ENCODE peak calls at places on chromosomes 1 and 21, in seven cellular contexts. One of them, this sample, is unnamed.
A peak's percentile ranks its signal among the peaks of the same experiment; 100 is the strongest.

GRCh38 chr1:25700124-25700523 is 83.5 kb downstream of the MAN1C1 start:
- DNase-seq in NT2/D1: no peak
- DNase-seq in GM23248: peak; percentile 93
- DNase-seq in heart left ventricle: peak; percentile 78
- DNase-seq in OCI-LY7: no peak
- DNase-seq in uterus: peak; percentile 83
- DNase-seq in heart right ventricle: peak; percentile 82
- DNase-seq in this sample: peak; percentile 75

GRCh38 chr1:204123376-204123775 is 28.5 kb downstream of the ETNK2 start:
- DNase-seq in OCI-LY7: no peak
- DNase-seq in GM23248: peak; percentile 43
- DNase-seq in heart right ventricle: no peak
- DNase-seq in uterus: no peak
- DNase-seq in heart left ventricle: no peak
- DNase-seq in NT2/D1: no peak
- DNase-seq in this sample: peak; percentile 7

GRCh38 chr1:57910331-57910730 is 486.5 kb upstream of the DAB1 start:
- DNase-seq in heart right ventricle: no peak
- DNase-seq in GM23248: no peak
- DNase-seq in NT2/D1: no peak
- DNase-seq in uterus: no peak
- DNase-seq in OCI-LY7: no peak
- DNase-seq in heart left ventricle: no peak
- DNase-seq in this sample: no peak

GRCh38 chr1:200351826-200352549 is 57.8 kb downstream of the ZNF281 start:
- DNase-seq in heart left ventricle: no peak
- DNase-seq in OCI-LY7: peak; percentile 16
- DNase-seq in heart right ventricle: no peak
- DNase-seq in NT2/D1: no peak
- DNase-seq in uterus: no peak
- DNase-seq in GM23248: peak; percentile 98
- DNase-seq in this sample: peak; percentile 98

GRCh38 chr1:69185378-69185777 is 382.3 kb upstream of the LRRC7 start:
- DNase-seq in OCI-LY7: no peak
- DNase-seq in uterus: no peak
- DNase-seq in heart left ventricle: no peak
- DNase-seq in NT2/D1: no peak
- DNase-seq in GM23248: no peak
- DNase-seq in heart right ventricle: no peak
- DNase-seq in this sample: no peak

GRCh38 chr1:110449661-110450651 is 993 bp upstream of the PROK1 start:
- DNase-seq in GM23248: no peak
- DNase-seq in uterus: no peak
- DNase-seq in NT2/D1: no peak
- DNase-seq in OCI-LY7: no peak
- DNase-seq in heart left ventricle: no peak
- DNase-seq in heart right ventricle: no peak
- DNase-seq in this sample: no peak

GRCh38 chr21:17139696-17140095 is 373.1 kb upstream of the CXADR start:
- DNase-seq in NT2/D1: no peak
- DNase-seq in heart right ventricle: no peak
- DNase-seq in uterus: no peak
- DNase-seq in heart left ventricle: no peak
- DNase-seq in OCI-LY7: no peak
- DNase-seq in GM23248: peak; percentile 30
- DNase-seq in this sample: no peak

GRCh38 chr1:231929311-231929710 is 302.7 kb downstream of the DISC1 start:
- DNase-seq in heart right ventricle: no peak
- DNase-seq in NT2/D1: peak; percentile 5
- DNase-seq in heart left ventricle: no peak
- DNase-seq in GM23248: peak; percentile 25
- DNase-seq in uterus: no peak
- DNase-seq in OCI-LY7: no peak
- DNase-seq in this sample: peak; percentile 67

GRCh38 chr21:15224346-15225086 is 159.7 kb upstream of the NRIP1 start:
- DNase-seq in OCI-LY7: no peak
- DNase-seq in NT2/D1: no peak
- DNase-seq in heart right ventricle: no peak
- DNase-seq in heart left ventricle: no peak
- DNase-seq in GM23248: peak; percentile 97
- DNase-seq in uterus: no peak
- DNase-seq in this sample: peak; percentile 86

GRCh38 chr1:84247425-84248220 is 53.9 kb upstream of the SAMD13 start:
- DNase-seq in GM23248: peak; percentile 19
- DNase-seq in uterus: no peak
- DNase-seq in OCI-LY7: no peak
- DNase-seq in NT2/D1: no peak
- DNase-seq in heart right ventricle: no peak
- DNase-seq in heart left ventricle: no peak
- DNase-seq in this sample: peak; percentile 96

GRCh38 chr1:152125834-152126443 is 10.7 kb upstream of the TCHH start:
- DNase-seq in heart left ventricle: no peak
- DNase-seq in uterus: no peak
- DNase-seq in OCI-LY7: no peak
- DNase-seq in heart right ventricle: no peak
- DNase-seq in GM23248: no peak
- DNase-seq in NT2/D1: no peak
- DNase-seq in this sample: no peak

GRCh38 chr1:160522622-160523345 is at the start of gene SLAMF6:
- DNase-seq in uterus: no peak
- DNase-seq in OCI-LY7: peak; percentile 81
- DNase-seq in NT2/D1: no peak
- DNase-seq in heart left ventricle: no peak
- DNase-seq in heart right ventricle: no peak
- DNase-seq in GM23248: no peak
- DNase-seq in this sample: no peak

GRCh38 chr1:60765204-60765603 is 317.2 kb upstream of the NFIA start:
- DNase-seq in heart right ventricle: no peak
- DNase-seq in uterus: no peak
- DNase-seq in NT2/D1: peak; percentile 64
- DNase-seq in GM23248: peak; percentile 36
- DNase-seq in heart left ventricle: no peak
- DNase-seq in OCI-LY7: peak; percentile 32
- DNase-seq in this sample: no peak

GRCh38 chr21:43745772-43746517 is 27.0 kb downstream of the PDXK start:
- DNase-seq in OCI-LY7: no peak
- DNase-seq in heart right ventricle: no peak
- DNase-seq in NT2/D1: no peak
- DNase-seq in heart left ventricle: no peak
- DNase-seq in GM23248: no peak
- DNase-seq in uterus: no peak
- DNase-seq in this sample: no peak

GRCh38 chr1:186078245-186078644 is 296.8 kb downstream of the TPR start:
- DNase-seq in heart right ventricle: no peak
- DNase-seq in heart left ventricle: no peak
- DNase-seq in uterus: no peak
- DNase-seq in OCI-LY7: no peak
- DNase-seq in GM23248: peak; percentile 4
- DNase-seq in NT2/D1: no peak
- DNase-seq in this sample: no peak

GRCh38 chr1:111804736-111805135 is 49.0 kb downstream of the DDX20 start:
- DNase-seq in uterus: no peak
- DNase-seq in heart left ventricle: no peak
- DNase-seq in GM23248: no peak
- DNase-seq in heart right ventricle: no peak
- DNase-seq in OCI-LY7: no peak
- DNase-seq in NT2/D1: no peak
- DNase-seq in this sample: no peak

GRCh38 chr1:101295212-101295611 is 58.4 kb downstream of the S1PR1 start:
- DNase-seq in OCI-LY7: no peak
- DNase-seq in NT2/D1: no peak
- DNase-seq in heart left ventricle: no peak
- DNase-seq in GM23248: no peak
- DNase-seq in heart right ventricle: no peak
- DNase-seq in uterus: no peak
- DNase-seq in this sample: no peak

DNA sequence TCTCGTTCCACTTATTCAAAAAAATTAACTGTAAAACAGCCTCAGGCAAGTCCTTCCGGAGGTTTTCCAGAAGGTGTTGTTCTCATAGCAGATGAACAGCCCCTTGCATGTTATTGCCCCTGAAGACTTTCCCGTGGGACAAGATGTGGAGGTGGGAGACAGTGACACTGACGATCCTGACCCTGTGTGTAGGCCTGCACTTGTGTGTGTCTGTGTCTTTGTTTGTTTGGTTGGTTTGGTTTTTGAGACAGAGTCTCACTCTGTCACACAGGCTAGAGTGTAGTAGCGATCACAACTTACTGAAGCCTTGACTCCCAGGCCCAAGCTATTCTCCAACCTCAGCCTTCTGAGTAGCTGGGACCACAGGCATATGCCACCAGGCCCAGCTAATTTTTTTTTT is 12.6 kb downstream of the ETV3L start:
- DNase-seq in heart left ventricle: no peak
- DNase-seq in heart right ventricle: no peak
- DNase-seq in NT2/D1: no peak
- DNase-seq in OCI-LY7: no peak
- DNase-seq in GM23248: no peak
- DNase-seq in uterus: no peak
- DNase-seq in this sample: no peak
- H3K9me3 ChIP-seq in heart left ventricle: no peaks in the 10 kb centered on the region
- H3K9me3 ChIP-seq in heart right ventricle: no peaks in the 10 kb centered on the region
- H3K9me3 ChIP-seq in NT2/D1: no peaks in the 10 kb centered on the region
- H3K9me3 ChIP-seq in OCI-LY7: no peaks in the 10 kb centered on the region
- H3K9me3 ChIP-seq in GM23248: no peaks in the 10 kb centered on the region
- H3K9me3 ChIP-seq in uterus: no peaks in the 10 kb centered on the region
- H3K9me3 ChIP-seq in this sample: no peaks in the 10 kb centered on the region

GRCh38 chr1:248782311-248782887 is 26.8 kb upstream of the LYPD8 start:
- DNase-seq in NT2/D1: no peak
- DNase-seq in GM23248: no peak
- DNase-seq in uterus: no peak
- DNase-seq in OCI-LY7: no peak
- DNase-seq in heart right ventricle: no peak
- DNase-seq in heart left ventricle: no peak
- DNase-seq in this sample: no peak
- H3K9me3 ChIP-seq in NT2/D1: no peaks in the 10 kb centered on the region
- H3K9me3 ChIP-seq in GM23248: no peaks in the 10 kb centered on the region
- H3K9me3 ChIP-seq in uterus: peaks cover 2% of the 10 kb centered on the region
- H3K9me3 ChIP-seq in OCI-LY7: no peaks in the 10 kb centered on the region
- H3K9me3 ChIP-seq in heart right ventricle: no peaks in the 10 kb centered on the region
- H3K9me3 ChIP-seq in heart left ventricle: peaks cover 7% of the 10 kb centered on the region
- H3K9me3 ChIP-seq in this sample: peaks cover 2% of the 10 kb centered on the region

DNA sequence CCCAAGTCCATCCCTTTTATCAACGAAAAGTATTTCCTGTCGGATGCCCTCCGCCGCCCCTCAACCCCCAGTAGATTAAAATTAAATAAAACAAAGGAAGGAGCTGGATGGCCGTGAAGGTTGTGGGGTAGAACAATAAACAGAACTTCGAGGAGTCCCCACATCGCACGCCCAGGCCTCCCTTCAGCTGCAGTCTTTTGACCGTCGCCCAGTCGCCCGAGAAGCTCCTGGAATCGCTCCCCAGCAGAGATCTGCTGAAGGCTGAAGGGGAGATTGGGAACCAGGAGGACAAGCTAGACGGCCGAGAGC is 905 bp downstream of the BARHL2 start:
- DNase-seq in NT2/D1: no peak
- DNase-seq in heart right ventricle: no peak
- DNase-seq in GM23248: no peak
- DNase-seq in heart left ventricle: no peak
- DNase-seq in OCI-LY7: no peak
- DNase-seq in uterus: no peak
- DNase-seq in this sample: no peak
- H3K9me3 ChIP-seq in NT2/D1: no peaks in the 10 kb centered on the region
- H3K9me3 ChIP-seq in heart right ventricle: no peaks in the 10 kb centered on the region
- H3K9me3 ChIP-seq in GM23248: no peaks in the 10 kb centered on the region
- H3K9me3 ChIP-seq in heart left ventricle: no peaks in the 10 kb centered on the region
- H3K9me3 ChIP-seq in OCI-LY7: no peaks in the 10 kb centered on the region
- H3K9me3 ChIP-seq in uterus: no peaks in the 10 kb centered on the region
- H3K9me3 ChIP-seq in this sample: peaks cover 11% of the 10 kb centered on the region

GRCh38 chr21:10640446-10640845 is 119.1 kb downstream of the TPTE start:
- DNase-seq in uterus: no peak
- DNase-seq in OCI-LY7: no peak
- DNase-seq in heart right ventricle: no peak
- DNase-seq in GM23248: no peak
- DNase-seq in heart left ventricle: no peak
- DNase-seq in NT2/D1: no peak
- DNase-seq in this sample: no peak

GRCh38 chr21:10639123-10639522 is 117.7 kb downstream of the TPTE start:
- DNase-seq in heart right ventricle: no peak
- DNase-seq in uterus: no peak
- DNase-seq in heart left ventricle: no peak
- DNase-seq in NT2/D1: no peak
- DNase-seq in GM23248: no peak
- DNase-seq in OCI-LY7: no peak
- DNase-seq in this sample: no peak

DNA sequence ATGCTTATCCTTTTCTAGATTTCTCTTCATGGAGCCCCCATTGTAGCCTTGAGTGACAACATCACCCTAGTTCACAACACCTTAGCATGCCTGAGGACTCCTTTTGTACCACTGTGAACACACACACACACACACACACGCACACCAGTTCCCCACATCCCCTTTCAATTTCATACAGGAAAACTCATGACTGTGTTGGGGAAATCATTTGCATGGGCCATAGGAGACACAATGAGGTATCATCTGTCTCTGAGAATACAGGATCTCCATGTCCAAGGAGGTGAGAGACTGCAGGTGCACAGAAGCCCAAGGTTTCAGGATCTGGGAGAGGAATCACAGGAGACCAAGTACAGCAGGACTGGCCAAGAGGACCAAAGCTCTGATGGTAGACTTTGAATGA is 119.7 kb downstream of the TPTE start:
- DNase-seq in NT2/D1: no peak
- DNase-seq in heart left ventricle: no peak
- DNase-seq in heart right ventricle: no peak
- DNase-seq in GM23248: no peak
- DNase-seq in OCI-LY7: no peak
- DNase-seq in uterus: no peak
- DNase-seq in this sample: no peak
- H3K9me3 ChIP-seq in NT2/D1: no peaks in the 10 kb centered on the region
- H3K9me3 ChIP-seq in heart left ventricle: peaks cover 9% of the 10 kb centered on the region
- H3K9me3 ChIP-seq in heart right ventricle: peaks cover 5% of the 10 kb centered on the region
- H3K9me3 ChIP-seq in GM23248: peaks cover 4% of the 10 kb centered on the region
- H3K9me3 ChIP-seq in OCI-LY7: peaks cover 26% of the 10 kb centered on the region
- H3K9me3 ChIP-seq in uterus: peaks cover 3% of the 10 kb centered on the region
- H3K9me3 ChIP-seq in this sample: peaks cover 33% of the 10 kb centered on the region

GRCh38 chr1:227654858-227655752 is 80.0 kb downstream of the JMJD4 start:
- DNase-seq in OCI-LY7: peak; percentile 10
- DNase-seq in uterus: no peak
- DNase-seq in heart right ventricle: no peak
- DNase-seq in heart left ventricle: no peak
- DNase-seq in NT2/D1: no peak
- DNase-seq in GM23248: no peak
- DNase-seq in this sample: no peak
- H3K9me3 ChIP-seq in OCI-LY7: peaks cover 93% of the 10 kb centered on the region
- H3K9me3 ChIP-seq in uterus: peaks cover 94% of the 10 kb centered on the region
- H3K9me3 ChIP-seq in heart right ventricle: peaks cover 99% of the 10 kb centered on the region
- H3K9me3 ChIP-seq in heart left ventricle: peaks cover 100% of the 10 kb centered on the region
- H3K9me3 ChIP-seq in NT2/D1: peaks cover 100% of the 10 kb centered on the region
- H3K9me3 ChIP-seq in GM23248: peaks cover 39% of the 10 kb centered on the region
- H3K9me3 ChIP-seq in this sample: peaks cover 50% of the 10 kb centered on the region

DNA sequence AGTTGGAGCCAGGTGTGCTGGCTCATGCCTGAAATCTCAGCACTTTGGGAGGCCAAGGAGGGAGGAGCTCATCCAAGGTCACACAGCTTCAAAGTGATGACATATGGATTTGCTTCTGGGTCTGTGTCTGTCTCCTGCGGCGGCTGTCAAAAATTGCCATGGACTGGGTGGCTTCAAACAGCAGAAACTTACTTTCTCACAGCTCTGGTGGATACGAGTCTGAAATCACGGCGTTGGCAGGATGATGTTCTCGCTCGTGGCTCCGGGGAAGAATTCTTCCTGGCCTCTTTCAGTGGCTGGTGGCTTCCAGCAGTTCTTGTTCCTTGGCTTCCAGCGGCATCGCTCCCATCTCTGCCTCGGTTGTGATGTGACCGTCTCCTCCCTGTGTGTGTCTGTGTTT is 314.8 kb upstream of the C1orf174 start:
- DNase-seq in GM23248: no peak
- DNase-seq in NT2/D1: no peak
- DNase-seq in heart left ventricle: peak; percentile 3
- DNase-seq in heart right ventricle: no peak
- DNase-seq in uterus: no peak
- DNase-seq in OCI-LY7: no peak
- DNase-seq in this sample: no peak
- H3K9me3 ChIP-seq in GM23248: no peaks in the 10 kb centered on the region
- H3K9me3 ChIP-seq in NT2/D1: no peaks in the 10 kb centered on the region
- H3K9me3 ChIP-seq in heart left ventricle: no peaks in the 10 kb centered on the region
- H3K9me3 ChIP-seq in heart right ventricle: no peaks in the 10 kb centered on the region
- H3K9me3 ChIP-seq in uterus: no peaks in the 10 kb centered on the region
- H3K9me3 ChIP-seq in OCI-LY7: no peaks in the 10 kb centered on the region
- H3K9me3 ChIP-seq in this sample: peaks cover 46% of the 10 kb centered on the region

This sample was measured in IMR-90.